ENCODE peak calls at places on chromosomes 11 and 22, in eight cellular contexts. One of them, this sample, is unnamed.

GRCh38 chr22:37105990-37106389 is 3.5 kb downstream of the TMPRSS6 start:
- DNase-seq in adrenal gland: no peak
- DNase-seq in body of pancreas: no peak
- DNase-seq in breast epithelium: no peak
- DNase-seq in left ventricle myocardium inferior: no peak
- DNase-seq in MM.1S: no peak
- DNase-seq in CD8-positive, alpha-beta T cell: no peak
- DNase-seq in H9: no peak
- DNase-seq in this sample: no peak

GRCh38 chr11:6357222-6357621 is 33.1 kb upstream of the SMPD1 start:
- DNase-seq in breast epithelium: peak
- DNase-seq in H9: no peak
- DNase-seq in adrenal gland: peak
- DNase-seq in MM.1S: no peak
- DNase-seq in body of pancreas: peak
- DNase-seq in left ventricle myocardium inferior: peak
- DNase-seq in CD8-positive, alpha-beta T cell: no peak
- DNase-seq in this sample: no peak

GRCh38 chr11:35623708-35624168 is 5.5 kb downstream of the FJX1 start:
- DNase-seq in MM.1S: no peak
- DNase-seq in breast epithelium: no peak
- DNase-seq in adrenal gland: no peak
- DNase-seq in H9: no peak
- DNase-seq in body of pancreas: no peak
- DNase-seq in left ventricle myocardium inferior: no peak
- DNase-seq in CD8-positive, alpha-beta T cell: no peak
- DNase-seq in this sample: no peak

GRCh38 chr11:110219011-110219785 is 77.2 kb downstream of the RDX start:
- DNase-seq in H9: no peak
- DNase-seq in MM.1S: no peak
- DNase-seq in body of pancreas: no peak
- DNase-seq in left ventricle myocardium inferior: no peak
- DNase-seq in adrenal gland: no peak
- DNase-seq in breast epithelium: no peak
- DNase-seq in CD8-positive, alpha-beta T cell: no peak
- DNase-seq in this sample: no peak

GRCh38 chr22:37507731-37508130 is 11.5 kb downstream of the CARD10 start:
- DNase-seq in adrenal gland: no peak
- DNase-seq in left ventricle myocardium inferior: no peak
- DNase-seq in CD8-positive, alpha-beta T cell: no peak
- DNase-seq in MM.1S: no peak
- DNase-seq in body of pancreas: no peak
- DNase-seq in breast epithelium: no peak
- DNase-seq in H9: no peak
- DNase-seq in this sample: no peak

GRCh38 chr11:31641477-31642062 is 132.0 kb downstream of the ELP4 start:
- DNase-seq in adrenal gland: peak
- DNase-seq in MM.1S: no peak
- DNase-seq in body of pancreas: peak
- DNase-seq in CD8-positive, alpha-beta T cell: no peak
- DNase-seq in H9: peak
- DNase-seq in breast epithelium: no peak
- DNase-seq in left ventricle myocardium inferior: no peak
- DNase-seq in this sample: peak

GRCh38 chr11:10506013-10506370 is 35.0 kb downstream of the RNF141 start:
- DNase-seq in body of pancreas: no peak
- DNase-seq in left ventricle myocardium inferior: no peak
- DNase-seq in H9: no peak
- DNase-seq in breast epithelium: peak
- DNase-seq in adrenal gland: no peak
- DNase-seq in CD8-positive, alpha-beta T cell: no peak
- DNase-seq in MM.1S: no peak
- DNase-seq in this sample: no peak

GRCh38 chr11:7278314-7278917 is 26.7 kb downstream of the SYT9 start:
- DNase-seq in MM.1S: peak
- DNase-seq in adrenal gland: peak
- DNase-seq in body of pancreas: peak
- DNase-seq in breast epithelium: no peak
- DNase-seq in left ventricle myocardium inferior: no peak
- DNase-seq in CD8-positive, alpha-beta T cell: no peak
- DNase-seq in H9: peak
- DNase-seq in this sample: peak

GRCh38 chr22:24429411-24430365 is 2.3 kb downstream of the ADORA2A start:
- DNase-seq in left ventricle myocardium inferior: peak
- DNase-seq in breast epithelium: no peak
- DNase-seq in CD8-positive, alpha-beta T cell: peak
- DNase-seq in body of pancreas: peak
- DNase-seq in adrenal gland: no peak
- DNase-seq in MM.1S: peak
- DNase-seq in H9: peak
- DNase-seq in this sample: peak

GRCh38 chr11:109706940-109707339 is 284.9 kb downstream of the C11orf87 start:
- DNase-seq in left ventricle myocardium inferior: no peak
- DNase-seq in MM.1S: no peak
- DNase-seq in body of pancreas: no peak
- DNase-seq in adrenal gland: no peak
- DNase-seq in CD8-positive, alpha-beta T cell: no peak
- DNase-seq in breast epithelium: no peak
- DNase-seq in H9: no peak
- DNase-seq in this sample: no peak

GRCh38 chr22:39908737-39909136 is 7.9 kb downstream of the GRAP2 start:
- DNase-seq in body of pancreas: no peak
- DNase-seq in left ventricle myocardium inferior: no peak
- DNase-seq in H9: no peak
- DNase-seq in MM.1S: no peak
- DNase-seq in breast epithelium: no peak
- DNase-seq in CD8-positive, alpha-beta T cell: peak
- DNase-seq in adrenal gland: peak
- DNase-seq in this sample: no peak
- H3K27ac ChIP-seq in body of pancreas: no peak
- H3K27ac ChIP-seq in left ventricle myocardium inferior: no peak
- H3K27ac ChIP-seq in H9: no peak
- H3K27ac ChIP-seq in MM.1S: no peak
- H3K27ac ChIP-seq in breast epithelium: no peak
- H3K27ac ChIP-seq in CD8-positive, alpha-beta T cell: peak
- H3K27ac ChIP-seq in adrenal gland: no peak
- H3K27ac ChIP-seq in this sample: no peak

DNA sequence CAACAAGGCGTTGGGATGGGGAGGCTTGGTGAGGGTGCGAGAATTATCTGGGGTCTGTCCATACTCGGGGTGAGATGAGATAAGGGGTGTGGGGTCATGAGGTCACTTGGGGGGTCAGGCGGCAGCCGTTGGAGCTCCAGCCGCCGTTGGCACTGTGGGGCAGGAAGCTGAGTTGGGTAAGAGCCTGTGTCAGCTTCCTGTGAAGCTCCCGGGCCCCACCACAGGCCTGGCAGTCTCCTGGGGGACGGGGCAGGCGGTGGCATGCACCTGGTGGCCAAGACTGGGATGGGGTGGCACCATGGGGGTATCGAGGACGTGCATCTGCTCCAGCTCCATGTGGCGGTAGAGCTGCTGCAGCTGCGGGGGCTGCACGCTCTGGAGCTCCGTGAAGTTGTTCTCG is 7.1 kb upstream of the MYBPC3 start:
- DNase-seq in CD8-positive, alpha-beta T cell: no peak
- DNase-seq in adrenal gland: no peak
- DNase-seq in H9: no peak
- DNase-seq in body of pancreas: no peak
- DNase-seq in left ventricle myocardium inferior: no peak
- DNase-seq in MM.1S: no peak
- DNase-seq in breast epithelium: no peak
- DNase-seq in this sample: no peak
- TF ChIP-seq CTCF in CD8-positive, alpha-beta T cell: no peak
- TF ChIP-seq CTCF in adrenal gland: no peak
- TF ChIP-seq CTCF in H9: no peak
- TF ChIP-seq CTCF in body of pancreas: no peak
- TF ChIP-seq CTCF in left ventricle myocardium inferior: no peak
- TF ChIP-seq CTCF in MM.1S: no peak
- TF ChIP-seq CTCF in breast epithelium: no peak
- TF ChIP-seq CTCF in this sample: no peak

GRCh38 chr11:44848963-44849350 is 101.7 kb downstream of the TP53I11 start:
- DNase-seq in MM.1S: no peak
- DNase-seq in body of pancreas: no peak
- DNase-seq in breast epithelium: no peak
- DNase-seq in H9: no peak
- DNase-seq in left ventricle myocardium inferior: no peak
- DNase-seq in adrenal gland: no peak
- DNase-seq in CD8-positive, alpha-beta T cell: no peak
- DNase-seq in this sample: no peak
- H3K27ac ChIP-seq in MM.1S: no peak
- H3K27ac ChIP-seq in body of pancreas: no peak
- H3K27ac ChIP-seq in breast epithelium: no peak
- H3K27ac ChIP-seq in H9: no peak
- H3K27ac ChIP-seq in left ventricle myocardium inferior: peak
- H3K27ac ChIP-seq in adrenal gland: no peak
- H3K27ac ChIP-seq in CD8-positive, alpha-beta T cell: no peak
- H3K27ac ChIP-seq in this sample: no peak

DNA sequence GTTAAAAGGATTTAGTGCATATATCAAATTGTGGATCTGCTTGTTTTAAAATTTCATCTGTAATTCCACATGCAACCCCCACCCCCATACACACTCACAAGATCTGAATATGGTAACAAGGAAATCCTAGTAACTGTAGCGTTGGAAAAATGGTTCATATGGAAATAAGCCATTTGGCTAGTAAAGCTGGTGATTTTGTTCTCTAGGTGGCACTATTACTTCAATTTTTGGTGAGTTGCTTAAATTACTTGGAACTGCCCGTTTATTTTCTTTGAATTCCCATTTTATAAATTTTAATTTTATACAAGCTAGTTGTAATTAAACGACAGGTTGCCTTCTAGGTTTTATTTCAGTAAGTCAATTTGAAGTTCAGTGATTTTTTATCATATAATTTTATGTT is 5.3 kb downstream of the BDNF start:
- DNase-seq in left ventricle myocardium inferior: no peak
- DNase-seq in body of pancreas: no peak
- DNase-seq in CD8-positive, alpha-beta T cell: no peak
- DNase-seq in H9: no peak
- DNase-seq in breast epithelium: no peak
- DNase-seq in adrenal gland: no peak
- DNase-seq in MM.1S: no peak
- DNase-seq in this sample: peak
- TF ChIP-seq CTCF in left ventricle myocardium inferior: peak
- TF ChIP-seq CTCF in body of pancreas: no peak
- TF ChIP-seq CTCF in CD8-positive, alpha-beta T cell: no peak
- TF ChIP-seq CTCF in H9: peak
- TF ChIP-seq CTCF in breast epithelium: no peak
- TF ChIP-seq CTCF in adrenal gland: no peak
- TF ChIP-seq CTCF in MM.1S: peak
- TF ChIP-seq CTCF in this sample: peak

GRCh38 chr11:16986434-16987204 is 27.6 kb downstream of the PLEKHA7 start:
- DNase-seq in CD8-positive, alpha-beta T cell: peak
- DNase-seq in left ventricle myocardium inferior: no peak
- DNase-seq in MM.1S: peak
- DNase-seq in body of pancreas: peak
- DNase-seq in breast epithelium: peak
- DNase-seq in H9: peak
- DNase-seq in adrenal gland: no peak
- DNase-seq in this sample: peak
- H3K27ac ChIP-seq in CD8-positive, alpha-beta T cell: no peak
- H3K27ac ChIP-seq in left ventricle myocardium inferior: no peak
- H3K27ac ChIP-seq in MM.1S: peak
- H3K27ac ChIP-seq in body of pancreas: peak
- H3K27ac ChIP-seq in breast epithelium: peak
- H3K27ac ChIP-seq in H9: no peak
- H3K27ac ChIP-seq in adrenal gland: no peak
- H3K27ac ChIP-seq in this sample: no peak

GRCh38 chr22:19799322-19800190 is 39.0 kb downstream of the TBX1 start:
- DNase-seq in MM.1S: no peak
- DNase-seq in breast epithelium: peak
- DNase-seq in left ventricle myocardium inferior: peak
- DNase-seq in adrenal gland: no peak
- DNase-seq in H9: no peak
- DNase-seq in CD8-positive, alpha-beta T cell: no peak
- DNase-seq in body of pancreas: no peak
- DNase-seq in this sample: no peak
- TF ChIP-seq CTCF in MM.1S: no peak
- TF ChIP-seq CTCF in breast epithelium: no peak
- TF ChIP-seq CTCF in left ventricle myocardium inferior: no peak
- TF ChIP-seq CTCF in adrenal gland: no peak
- TF ChIP-seq CTCF in H9: no peak
- TF ChIP-seq CTCF in CD8-positive, alpha-beta T cell: no peak
- TF ChIP-seq CTCF in body of pancreas: no peak
- TF ChIP-seq CTCF in this sample: no peak

GRCh38 chr11:61917043-61917356 is 366 bp downstream of the RAB3IL1 start:
- DNase-seq in body of pancreas: no peak
- DNase-seq in MM.1S: no peak
- DNase-seq in adrenal gland: peak
- DNase-seq in H9: no peak
- DNase-seq in CD8-positive, alpha-beta T cell: no peak
- DNase-seq in breast epithelium: no peak
- DNase-seq in left ventricle myocardium inferior: no peak
- DNase-seq in this sample: no peak
- H3K27ac ChIP-seq in body of pancreas: peak
- H3K27ac ChIP-seq in MM.1S: no peak
- H3K27ac ChIP-seq in adrenal gland: no peak
- H3K27ac ChIP-seq in H9: no peak
- H3K27ac ChIP-seq in CD8-positive, alpha-beta T cell: no peak
- H3K27ac ChIP-seq in breast epithelium: peak
- H3K27ac ChIP-seq in left ventricle myocardium inferior: peak
- H3K27ac ChIP-seq in this sample: no peak

DNA sequence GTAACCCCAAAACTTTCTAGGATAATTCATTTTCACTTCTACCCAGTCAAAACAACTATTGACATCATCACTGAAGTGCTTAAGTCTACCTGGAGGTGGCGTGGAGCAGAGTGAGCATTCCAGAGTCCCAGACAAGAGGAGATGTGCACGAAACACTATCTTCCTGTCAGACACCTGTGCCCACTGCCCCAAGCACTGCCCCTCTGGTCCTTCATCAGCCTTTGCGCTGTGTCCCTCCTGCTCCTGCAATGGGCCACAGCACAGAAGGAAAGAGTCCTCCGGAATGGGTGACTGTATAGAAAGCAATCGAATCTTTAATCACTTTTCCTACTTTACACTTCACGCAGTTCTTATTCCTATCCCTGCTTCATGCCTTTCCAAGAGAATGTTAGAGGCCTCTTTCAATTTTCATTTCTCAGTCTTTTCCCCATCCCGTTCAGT is 512 bp upstream of the GRIA4 start:
- DNase-seq in CD8-positive, alpha-beta T cell: no peak
- DNase-seq in body of pancreas: peak
- DNase-seq in left ventricle myocardium inferior: no peak
- DNase-seq in adrenal gland: no peak
- DNase-seq in breast epithelium: peak
- DNase-seq in H9: peak
- DNase-seq in MM.1S: peak
- DNase-seq in this sample: no peak
- TF ChIP-seq CTCF in CD8-positive, alpha-beta T cell: no peak
- TF ChIP-seq CTCF in body of pancreas: peak
- TF ChIP-seq CTCF in left ventricle myocardium inferior: no peak
- TF ChIP-seq CTCF in adrenal gland: no peak
- TF ChIP-seq CTCF in breast epithelium: no peak
- TF ChIP-seq CTCF in H9: peak
- TF ChIP-seq CTCF in MM.1S: peak
- TF ChIP-seq CTCF in this sample: peak

This sample was measured in OCI-LY7.